ENCODE peak calls at places on chromosome 1, in ten cellular contexts. E is kidney epithelial cell; P is CD8-positive, alpha-beta T cell; V is HCT116; J is pancreas; A is aorta; C is body of pancreas; F is stomach; S is neuronal stem cell; U is cardiac muscle cell. N is an unnamed sample.

GRCh38 chr1:228071839-228072657 is 10.5 kb upstream of the ARF1 start:
- DNase-seq in F (no peak), E (no peak), P (no peak), U (no peak), V (no peak), S (no peak), C (no peak), A (peak; percentile 71), J (no peak), N (no peak)

GRCh38 chr1:6271554-6271953 is 10.7 kb upstream of the GPR153 start:
- DNase-seq in V (no peak), A (no peak), J (no peak), C (no peak), S (no peak), E (no peak), F (no peak), U (no peak), P (no peak), N (no peak)

GRCh38 chr1:183198463-183198862 is 12.4 kb downstream of the LAMC2 start:
- DNase-seq in J (no peak), S (no peak), P (no peak), V (no peak), E (peak; percentile 86), F (no peak), A (no peak), C (no peak), U (no peak), N (no peak)

GRCh38 chr1:246785536-246786111 is 61.4 kb downstream of the SCCPDH start:
- DNase-seq in U (no peak), C (no peak), V (no peak), P (no peak), F (no peak), E (no peak), J (no peak), S (no peak), A (no peak), N (no peak)

GRCh38 chr1:5286244-5286643 is 631.8 kb downstream of the AJAP1 start:
- DNase-seq in P (peak; percentile 47), A (no peak), U (no peak), C (no peak), V (no peak), J (no peak), E (no peak), S (no peak), F (no peak), N (no peak)

GRCh38 chr1:77539510-77540142 is 142.8 kb downstream of the ZZZ3 start:
- DNase-seq in J (peak; percentile 22), V (no peak), A (no peak), U (no peak), F (no peak), P (no peak), S (no peak), C (no peak), E (peak; percentile 76), N (peak; percentile 83)

GRCh38 chr1:220761688-220762427 is 13.7 kb downstream of the MTARC2 start:
- DNase-seq in J (peak; percentile 84), P (no peak), U (no peak), C (peak; percentile 80), S (no peak), E (no peak), A (no peak), V (no peak), F (peak; percentile 83), N (no peak)

GRCh38 chr1:46193984-46194570 is 4.2 kb downstream of the POMGNT1 start:
- DNase-seq in V (no peak), P (no peak), J (no peak), C (no peak), E (no peak), S (no peak), F (no peak), A (peak; percentile 70), U (no peak), N (no peak)

DNA sequence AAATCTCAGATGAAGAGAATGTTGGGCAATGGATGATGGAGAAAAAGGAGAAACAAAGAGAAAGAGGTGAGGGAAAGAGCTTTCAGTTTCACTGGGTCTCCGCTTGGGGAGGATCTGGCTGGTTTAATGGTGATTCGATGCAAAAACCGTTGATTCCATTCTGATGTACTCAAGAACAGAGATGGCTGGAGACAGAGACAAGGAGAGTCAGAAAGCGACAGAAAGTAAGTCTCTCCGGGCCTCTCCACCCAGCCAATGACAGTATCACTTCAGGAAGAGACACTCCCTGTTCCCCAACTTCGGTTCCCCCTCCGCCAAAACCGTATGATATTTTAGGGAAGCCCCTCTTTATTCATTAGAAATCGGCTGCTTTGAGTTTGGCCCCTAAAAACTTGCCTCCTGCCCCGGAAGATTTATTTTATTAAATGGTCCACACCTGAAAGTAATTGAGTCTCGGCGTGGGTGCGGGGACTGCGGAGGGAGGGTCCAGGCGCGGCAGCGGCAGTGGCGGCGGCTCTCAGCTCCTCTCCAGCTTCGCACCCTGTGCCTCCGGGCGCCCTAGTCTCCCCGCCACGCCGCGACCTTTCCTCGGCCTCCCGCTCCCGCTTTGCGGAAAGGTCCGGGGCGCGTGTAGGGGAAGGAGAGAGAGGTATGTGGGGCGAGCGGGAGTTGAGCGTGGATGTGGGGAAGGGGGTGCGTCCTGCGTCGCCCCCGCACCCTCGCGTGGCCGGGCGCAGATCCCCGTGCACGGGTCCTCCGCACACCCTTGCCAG is 13.2 kb upstream of the ALX3 start:
- DNase-seq in E (no peak), A (no peak), F (no peak), J (no peak), P (no peak), C (no peak), U (no peak), V (no peak), S (no peak), N (no peak)
- H3K27me3 ChIP-seq in E (peaks cover 58% of the 10 kb centered on the region), A (no peaks in the 10 kb centered on the region), F (no peaks in the 10 kb centered on the region), J (no peaks in the 10 kb centered on the region), P (peaks cover 12% of the 10 kb centered on the region), C (no peaks in the 10 kb centered on the region), U (peaks cover 93% of the 10 kb centered on the region), V (no peaks in the 10 kb centered on the region), S (peaks cover 94% of the 10 kb centered on the region), N (peaks cover 2% of the 10 kb centered on the region)

GRCh38 chr1:209570757-209571156 is 12.8 kb upstream of the CAMK1G start:
- DNase-seq in P (no peak), A (no peak), U (no peak), E (no peak), V (no peak), F (no peak), J (no peak), S (no peak), C (no peak), N (no peak)

GRCh38 chr1:209567788-209568187 is 15.7 kb upstream of the CAMK1G start:
- DNase-seq in S (no peak), F (no peak), V (no peak), J (no peak), E (peak; percentile 31), A (no peak), C (no peak), U (peak; percentile 20), P (no peak), N (no peak)

GRCh38 chr1:209565759-209566678 is 17.5 kb upstream of the CAMK1G start:
- DNase-seq in F (peak; percentile 89), J (peak; percentile 78), S (peak; percentile 86), C (peak; percentile 84), P (peak; percentile 55), U (peak; percentile 94), A (peak; percentile 82), V (peak; percentile 78), E (peak; percentile 34), N (no peak)

GRCh38 chr1:209564904-209565303 is 18.6 kb upstream of the CAMK1G start:
- DNase-seq in C (no peak), S (no peak), U (no peak), F (no peak), J (no peak), A (no peak), P (no peak), V (no peak), E (no peak), N (no peak)

DNA sequence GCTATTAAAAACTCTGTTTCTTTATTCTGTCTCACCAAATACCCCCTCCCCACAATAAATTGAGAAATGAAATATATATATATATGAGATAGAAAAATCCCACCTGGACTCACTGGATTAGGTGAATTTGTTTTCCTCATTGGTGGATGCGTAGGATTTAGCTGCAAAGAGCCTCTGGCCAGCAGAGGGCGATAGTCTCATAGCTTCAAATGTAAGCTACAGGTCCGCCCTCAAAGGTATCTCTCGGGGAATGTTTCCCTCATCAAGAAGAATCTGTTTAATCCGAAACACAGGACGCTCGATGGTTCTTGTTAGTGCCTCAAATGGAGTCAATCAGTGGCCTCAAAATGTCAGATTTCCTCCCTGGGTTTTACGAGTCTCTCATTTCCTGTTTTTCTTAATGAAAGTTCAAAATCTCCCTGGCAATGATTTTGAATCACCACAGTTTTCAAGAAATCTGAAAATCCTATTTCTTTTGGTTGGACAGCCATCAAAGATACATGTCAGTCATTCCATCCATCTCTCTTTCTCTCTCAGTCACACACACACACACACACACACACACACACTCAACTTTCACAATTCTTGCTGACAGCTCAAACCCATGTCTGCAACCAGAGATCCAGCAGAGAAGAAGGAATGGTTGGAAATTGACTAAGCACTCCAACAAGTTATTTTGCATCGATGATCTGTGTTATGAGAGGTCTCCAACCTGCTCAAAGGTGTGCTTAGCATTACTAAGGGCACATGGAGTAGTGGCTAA is 13.9 kb upstream of the CAMK1G start:
- DNase-seq in C (peak; percentile 84), F (peak; percentile 88), U (peak; percentile 92), E (peak; percentile 61), V (peak; percentile 87), J (peak; percentile 69), P (peak; percentile 67), S (peak; percentile 77), A (peak; percentile 90), N (no peak)
- H3K4me3 ChIP-seq in C (no peak overlapping the region), F (no peak overlapping the region), U (no peak overlapping the region), E (no peak overlapping the region), V (no peak overlapping the region), J (no peak overlapping the region), P (no peak overlapping the region), S (no peak overlapping the region), A (no peak overlapping the region), N (no peak overlapping the region)

DNA sequence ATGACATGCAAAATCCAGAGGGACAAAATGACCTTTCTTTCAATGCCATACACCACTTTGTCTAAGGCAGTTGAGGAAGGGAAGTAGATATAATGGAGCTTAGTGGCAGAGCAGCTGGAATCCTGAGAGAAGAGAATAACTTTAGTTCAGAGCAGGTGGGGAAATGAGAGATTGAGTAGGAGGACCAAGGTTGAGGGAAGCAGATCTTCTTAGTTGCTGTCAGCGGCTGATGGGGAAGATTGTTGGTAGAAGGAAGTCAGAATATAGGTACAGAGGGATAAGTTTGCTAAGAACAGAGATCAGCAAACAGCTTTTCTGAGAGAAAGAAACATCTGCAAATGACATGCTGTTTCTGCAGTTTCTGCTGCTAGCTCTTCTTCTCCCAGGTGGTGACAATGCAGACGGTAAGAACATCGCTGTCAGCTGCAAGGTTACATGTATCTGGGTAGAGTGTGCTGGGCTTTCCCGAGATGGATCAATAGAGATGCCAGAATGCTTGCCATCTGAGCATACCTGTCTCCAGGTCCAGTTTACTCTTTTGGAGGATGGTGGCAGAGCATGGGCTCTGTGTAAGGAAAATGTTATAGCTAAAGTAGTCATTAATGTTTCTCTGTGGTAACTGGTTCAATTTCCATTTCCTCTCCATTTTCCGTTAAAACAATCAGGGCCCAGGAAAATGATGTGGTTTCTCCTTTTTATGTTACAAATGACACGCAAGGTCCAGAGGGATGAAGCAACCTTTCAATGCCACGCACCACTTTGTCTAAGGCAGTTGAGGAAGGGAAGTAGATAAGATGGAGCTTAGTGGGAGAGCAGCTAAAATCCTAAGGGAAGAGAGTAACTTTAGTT is at the start of gene CD1C:
- DNase-seq in E (no peak), A (no peak), S (no peak), V (no peak), C (no peak), J (no peak), F (no peak), P (no peak), U (no peak), N (no peak)
- H3K27me3 ChIP-seq in E (no peaks in the 10 kb centered on the region), A (no peaks in the 10 kb centered on the region), S (no peaks in the 10 kb centered on the region), V (peaks cover 21% of the 10 kb centered on the region), C (no peaks in the 10 kb centered on the region), J (no peaks in the 10 kb centered on the region), F (no peaks in the 10 kb centered on the region), P (no peaks in the 10 kb centered on the region), U (no peaks in the 10 kb centered on the region), N (no peaks in the 10 kb centered on the region)

DNA sequence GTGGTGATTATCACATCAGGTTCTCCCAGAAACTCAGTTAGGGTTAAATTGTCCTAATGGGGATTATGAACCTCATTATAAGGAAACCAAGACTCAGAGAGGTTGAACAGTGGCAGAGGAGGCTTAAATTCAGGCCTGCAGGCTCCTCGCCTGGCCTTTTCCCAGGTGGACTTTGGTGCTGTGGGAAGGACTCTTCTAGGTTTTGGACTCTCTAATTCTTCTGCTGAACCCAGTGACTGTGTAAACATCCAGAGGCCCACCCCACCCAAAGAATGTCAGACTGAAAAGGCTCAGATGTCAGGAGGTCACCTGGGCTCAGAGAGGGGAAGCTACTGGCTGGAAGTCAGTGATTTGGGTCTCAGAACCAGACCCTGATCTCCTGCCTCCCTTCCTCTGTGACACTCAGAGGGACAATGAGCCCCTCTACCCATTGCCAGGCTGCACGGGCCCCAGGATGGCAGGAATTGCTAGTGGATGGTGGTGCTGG is 2.5 kb downstream of the ZNF362 start:
- DNase-seq in C (no peak), A (peak; percentile 9), U (no peak), J (no peak), P (no peak), S (no peak), V (no peak), F (no peak), E (no peak), N (no peak)
- H3K4me3 ChIP-seq in C (no peak overlapping the region), A (no peak overlapping the region), U (no peak overlapping the region), J (no peak overlapping the region), P (no peak overlapping the region), S (no peak overlapping the region), V (no peak overlapping the region), F (peak overlapping the region; percentile 65), E (no peak overlapping the region), N (no peak overlapping the region)

N was measured in BJ.